ENCODE peak calls at places on chromosomes 1 and 21, in four cellular contexts. R is endodermal cell, W is K562, T is IMR-90. L is an unnamed sample. For H3K4me1, the result is how much of the 10 kb centered on the place peaks cover.

GRCh38 chr21:37547615-37547975 is 181.0 kb downstream of the DYRK1A start:
- DNase-seq in W (no peak), T (no peak), R (no peak), L (no peak)

GRCh38 chr1:243411472-243411871 is 155.6 kb downstream of the SDCCAG8 start:
- DNase-seq in T (no peak), R (no peak), W (no peak), L (no peak)

GRCh38 chr1:217091601-217092000 is 368.4 kb upstream of the ESRRG start:
- DNase-seq in R (no peak), W (no peak), T (no peak), L (no peak)

GRCh38 chr1:48114596-48115384 is 107.7 kb upstream of the SLC5A9 start:
- DNase-seq in W (no peak), T (no peak), R (no peak), L (no peak)

GRCh38 chr1:93695411-93696005 is 13.9 kb upstream of the BCAR3 start:
- DNase-seq in W (no peak), T (no peak), R (no peak), L (no peak)

GRCh38 chr1:33382651-33383415 is 48.1 kb downstream of the PHC2 start:
- DNase-seq in W (no peak), R (no peak), T (no peak), L (no peak)

GRCh38 chr1:6245869-6246496 is 2.0 kb downstream of the HES3 start:
- DNase-seq in R (peak), W (peak), T (no peak), L (peak)

GRCh38 chr1:43893020-43893419 is 40.6 kb upstream of the ARTN start:
- DNase-seq in T (peak), W (no peak), R (no peak), L (no peak)

GRCh38 chr1:31396633-31397351 is 16.2 kb upstream of the SERINC2 start:
- DNase-seq in W (peak), T (peak), R (no peak), L (no peak)

GRCh38 chr1:21651214-21652042 is 17.7 kb downstream of the RAP1GAP start:
- DNase-seq in W (peak), T (no peak), R (peak), L (peak)

GRCh38 chr1:44316231-44316759 is 38.8 kb downstream of the ERI3 start:
- DNase-seq in W (peak), T (no peak), R (peak), L (no peak)

GRCh38 chr21:43921602-43921978 is 56.6 kb downstream of the AGPAT3 start:
- DNase-seq in W (peak), R (no peak), T (no peak), L (no peak)

GRCh38 chr1:17545354-17545753 is 5.9 kb downstream of the ARHGEF10L start:
- DNase-seq in R (no peak), W (no peak), T (peak), L (peak)

GRCh38 chr1:196609114-196609737 is 986 bp upstream of the KCNT2 start:
- DNase-seq in T (peak), W (peak), R (peak), L (no peak)

GRCh38 chr1:201213106-201213770 is 22.6 kb downstream of the IGFN1 start:
- DNase-seq in R (no peak), T (no peak), W (no peak), L (no peak)

GRCh38 chr1:64186138-64186897 is 17.1 kb upstream of the UBE2U start:
- DNase-seq in T (no peak), R (peak), W (peak), L (no peak)

GRCh38 chr1:43423672-43424550 is 29.8 kb downstream of the HYI start:
- DNase-seq in W (no peak), T (no peak), R (no peak), L (peak)

GRCh38 chr1:196723325-196724185 is 51.1 kb upstream of the CFHR3 start:
- DNase-seq in W (peak), R (peak), T (peak), L (no peak)

GRCh38 chr21:32954353-32954752 is 71.4 kb upstream of the OLIG2 start:
- DNase-seq in T (no peak), W (no peak), R (peak), L (no peak)

GRCh38 chr1:156291226-156292061 is 4.0 kb downstream of the GLMP start:
- DNase-seq in W (peak), R (peak), T (peak), L (peak)

GRCh38 chr1:215132156-215132555 is 49.6 kb downstream of the KCNK2 start:
- DNase-seq in W (no peak), R (no peak), T (peak), L (no peak)

GRCh38 chr1:162023547-162024501 is at the start of gene OLFML2B:
- DNase-seq in W (peak), R (peak), T (peak), L (peak)

GRCh38 chr1:119859647-119860046 is 36.7 kb downstream of the ADAM30 start:
- DNase-seq in R (no peak), W (peak), T (peak), L (no peak)

GRCh38 chr1:200888349-200888838 is 6.3 kb upstream of the INAVA start:
- DNase-seq in T (no peak), W (no peak), R (peak), L (no peak)

GRCh38 chr1:7218210-7218832 is 433.1 kb downstream of the CAMTA1 start:
- DNase-seq in W (peak), R (peak), T (peak), L (peak)

GRCh38 chr1:63739452-63739851 is 34.4 kb upstream of the ROR1 start:
- DNase-seq in R (peak), T (no peak), W (no peak), L (no peak)

DNA sequence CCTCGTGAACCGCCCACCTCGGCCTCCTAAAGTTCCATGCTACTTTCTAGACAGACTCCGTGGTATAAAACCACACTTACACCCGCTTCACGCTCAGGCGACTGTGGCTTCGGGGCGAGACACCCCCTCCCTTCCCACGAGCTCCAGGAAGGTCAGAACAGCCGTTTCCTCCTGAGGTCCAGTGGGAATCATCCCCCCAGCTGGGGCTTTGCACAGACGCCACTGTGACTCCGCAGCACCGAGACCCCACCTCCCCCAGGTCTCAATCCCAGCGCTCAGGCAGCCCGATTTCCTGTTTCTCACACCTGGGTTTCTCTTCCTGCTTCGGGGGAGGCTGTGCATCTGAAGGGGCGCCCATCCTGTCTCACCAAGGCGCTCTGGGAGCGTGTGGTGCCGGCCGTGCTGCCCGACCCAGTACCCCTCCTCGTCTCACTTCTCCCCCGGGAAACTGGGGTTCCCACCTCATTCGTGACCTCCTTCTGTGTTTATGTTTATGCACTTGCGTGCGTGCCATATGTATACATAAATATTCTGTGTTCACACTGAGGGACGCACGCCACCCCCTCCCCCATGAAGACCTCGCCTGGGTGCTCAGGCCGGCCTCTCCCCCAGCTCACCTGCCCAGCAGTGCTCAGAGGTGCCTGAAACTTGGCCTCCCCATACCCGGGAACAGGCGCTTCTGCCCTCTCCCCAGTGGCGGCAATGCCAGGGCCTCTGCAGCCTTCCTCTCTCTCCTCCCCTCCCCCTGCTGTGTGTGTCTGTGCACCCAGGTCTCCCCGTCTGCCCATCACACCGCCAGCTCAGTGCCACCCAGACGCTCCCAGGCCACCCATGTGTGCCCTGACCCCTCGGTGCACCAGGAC is 14.6 kb downstream of the SLC35E2B start:
- DNase-seq in R (no peak), T (no peak), W (no peak), L (peak)
- H3K4me3 ChIP-seq in R (no peak), T (no peak), W (no peak), L (peak)

GRCh38 chr1:204477036-204477740 is 17.4 kb downstream of the PIK3C2B start:
- DNase-seq in W (no peak), R (no peak), T (peak), L (no peak)

GRCh38 chr1:204473415-204473965 is 21.1 kb downstream of the PIK3C2B start:
- DNase-seq in T (no peak), R (no peak), W (no peak), L (no peak)

GRCh38 chr1:204476563-204476962 is 18.0 kb downstream of the PIK3C2B start:
- DNase-seq in T (no peak), W (no peak), R (no peak), L (no peak)

GRCh38 chr1:204478166-204478899 is 16.3 kb downstream of the PIK3C2B start:
- DNase-seq in R (no peak), T (no peak), W (no peak), L (no peak)

DNA sequence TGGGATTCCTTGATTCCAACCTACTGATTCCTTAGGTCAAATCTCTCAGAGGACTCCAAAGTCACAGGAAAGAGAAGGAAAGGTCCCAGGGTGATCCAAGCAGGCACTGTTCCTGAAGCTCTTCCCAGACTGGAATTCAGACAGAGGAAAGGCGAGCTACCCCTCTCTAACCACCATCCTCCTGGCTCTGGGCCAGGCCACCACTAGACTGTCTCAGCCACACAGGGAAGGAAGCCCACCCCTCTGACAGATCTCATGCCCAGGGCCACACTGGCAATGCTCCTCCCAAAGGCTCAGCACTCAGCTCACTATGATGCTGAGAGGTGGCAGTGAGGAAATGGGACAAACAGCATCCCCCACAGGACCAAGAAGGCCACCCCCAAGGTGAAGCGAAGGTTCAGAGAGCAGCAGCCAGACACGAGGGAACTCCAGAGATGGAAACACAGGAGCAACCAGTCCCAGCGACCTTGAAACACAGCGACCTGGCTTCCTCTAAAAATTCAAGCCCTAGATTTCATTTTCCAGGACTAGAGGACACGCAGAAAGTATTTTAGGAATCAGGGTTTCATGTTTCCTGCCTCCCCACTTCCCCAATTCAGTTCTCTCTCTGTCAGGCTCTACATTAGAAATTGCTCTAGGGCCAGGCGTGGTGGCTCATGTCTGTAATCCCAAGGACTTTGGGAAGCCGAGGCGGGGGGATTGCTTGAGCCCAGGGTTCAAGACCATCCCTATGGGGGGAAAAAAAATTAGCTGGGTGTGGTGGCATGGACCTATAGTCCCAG is 18.8 kb downstream of the PIK3C2B start:
- DNase-seq in T (no peak), W (no peak), R (no peak), L (no peak)
- H3K9ac ChIP-seq in T (no peak), W (no peak), R (no peak), L (no peak)

DNA sequence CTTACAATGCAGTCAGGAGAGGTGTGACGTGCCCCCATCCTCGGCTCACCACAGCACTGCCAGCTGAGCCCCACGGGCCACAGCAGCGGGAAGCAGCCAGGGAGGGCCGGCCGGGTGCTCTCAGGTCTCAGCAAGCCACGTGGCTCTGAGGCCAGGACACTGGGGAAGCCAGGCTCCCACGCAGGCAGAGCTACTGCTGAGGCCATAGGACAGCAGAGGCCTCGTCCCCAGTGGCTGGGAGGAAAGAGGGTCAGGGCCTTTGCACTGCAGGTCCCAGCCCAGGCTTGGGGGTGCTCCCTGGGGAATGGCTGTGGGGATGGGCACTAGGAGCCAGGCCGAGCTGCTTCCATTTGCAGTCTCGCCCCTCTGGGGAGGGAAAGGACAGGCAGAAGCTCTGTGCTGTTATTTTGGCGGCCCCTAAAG is 5.8 kb downstream of the LRRC47 start:
- DNase-seq in R (no peak), T (no peak), W (no peak), L (no peak)
- H3K4me1 ChIP-seq in R (under half), T (under half), W (under half), L (under half)

DNA sequence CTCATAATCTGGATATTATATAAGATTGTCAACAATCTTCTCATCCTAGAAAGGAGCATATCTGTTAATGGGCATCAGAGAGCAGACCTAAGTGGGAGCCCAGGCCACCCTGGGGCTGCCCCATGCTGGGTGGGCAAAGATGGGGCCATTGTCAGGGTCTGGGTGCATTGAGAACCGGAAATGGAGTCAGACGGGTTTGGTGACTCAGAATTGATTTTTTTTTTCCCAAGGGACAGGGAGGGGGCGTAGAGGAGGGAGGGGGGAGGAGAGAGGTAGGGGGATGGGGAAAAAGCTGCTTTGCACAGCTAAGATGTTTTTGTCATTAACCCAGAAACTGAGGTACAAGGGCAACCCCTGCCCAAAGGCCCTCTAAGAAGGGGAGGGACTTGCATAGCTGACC is 1.3 kb downstream of the ATXN7L2 start:
- DNase-seq in R (no peak), W (no peak), T (no peak), L (no peak)
- H3K4me3 ChIP-seq in R (peak), W (peak), T (peak), L (peak)

GRCh38 chr1:109864063-109864822 is 46.4 kb upstream of the CSF1 start:
- DNase-seq in T (peak), W (peak), R (no peak), L (no peak)
- H3K9ac ChIP-seq in T (peak), W (peak), R (no peak), L (no peak)

DNA sequence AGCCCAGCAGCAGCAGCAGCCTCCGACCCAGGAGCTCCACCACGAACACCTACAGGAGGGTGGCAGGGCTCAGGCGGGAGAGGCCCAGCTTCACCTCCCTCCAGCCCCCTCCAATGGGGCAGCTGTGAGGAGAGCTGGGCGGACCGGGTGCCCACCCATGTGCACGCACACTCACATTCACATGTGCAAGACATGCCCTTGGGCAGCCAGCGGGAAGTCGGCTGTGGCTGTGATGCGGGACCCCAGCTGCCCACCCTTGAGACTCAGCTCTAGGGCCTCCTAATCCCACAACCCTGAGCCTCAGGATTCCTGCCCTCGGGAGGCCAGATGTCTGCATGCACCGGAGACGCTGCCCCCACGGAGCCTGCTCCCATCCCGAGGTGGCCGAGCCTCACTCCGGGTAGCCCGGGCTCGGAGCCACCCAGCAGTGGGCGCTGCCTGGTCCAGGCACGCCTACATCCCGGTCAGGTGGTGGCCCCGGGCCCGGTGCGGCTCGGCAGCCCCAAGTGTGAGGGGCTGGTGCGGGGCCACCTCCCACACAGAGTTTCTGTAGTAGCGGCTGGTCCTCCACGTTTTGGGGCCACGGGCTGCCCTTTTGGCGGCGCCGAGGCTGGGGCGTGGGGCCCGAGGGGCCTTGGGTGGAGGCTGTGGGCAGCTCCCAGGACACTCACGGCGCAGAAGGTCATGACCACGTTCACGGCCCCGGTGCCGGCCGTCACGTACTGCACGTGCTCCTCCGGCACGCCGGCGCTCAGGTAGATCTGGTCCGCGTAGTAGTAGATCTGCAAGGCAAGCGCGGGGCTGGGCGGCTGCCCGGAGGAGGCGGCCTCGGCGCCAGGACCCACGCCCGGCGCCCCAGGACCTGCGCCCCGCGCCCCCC is 12.9 kb upstream of the SLC2A7 start:
- DNase-seq in T (no peak), W (no peak), R (no peak), L (no peak)
- H3K4me1 ChIP-seq in T (under half), W (under half), R (under half), L (under half)

DNA sequence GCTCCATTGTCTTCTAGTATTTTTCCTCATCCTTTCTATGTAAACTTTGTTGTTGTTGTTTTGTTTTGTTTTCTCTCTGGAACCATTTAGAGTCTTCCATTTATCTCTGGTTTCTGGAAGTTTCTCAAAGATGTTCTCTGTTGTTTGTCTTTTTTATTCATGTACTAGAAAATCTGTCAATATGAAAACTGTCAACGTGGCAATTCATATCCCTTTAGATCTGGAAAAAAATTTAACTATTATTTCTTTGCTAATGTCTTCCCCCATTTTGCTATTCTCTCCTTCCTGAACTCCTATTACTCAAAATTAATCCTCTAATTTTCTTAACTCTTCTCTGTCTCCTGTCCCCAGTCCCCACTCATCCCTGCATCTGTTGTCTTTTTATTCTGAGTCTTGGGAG is 55.9 kb upstream of the LRRN2 start:
- DNase-seq in W (no peak), T (no peak), R (no peak), L (no peak)
- H3K4me3 ChIP-seq in W (no peak), T (no peak), R (no peak), L (no peak)

GRCh38 chr1:178932552-178932906 is 61.7 kb upstream of the ANGPTL1 start:
- DNase-seq in T (no peak), W (no peak), R (no peak), L (no peak)
- H3K9ac ChIP-seq in T (no peak), W (no peak), R (no peak), L (no peak)

L was measured in colonic mucosa.